ENCODE peak calls at places on chromosomes 11 and 22, in five cellular contexts. L, W, U, I and C are unnamed samples.
A peak's percentile ranks its signal among the peaks of the same experiment; 100 is the strongest.

GRCh38 chr11:45754261-45754709 is 50.7 kb upstream of the SLC35C1 start:
- DNase-seq in I (no peak), U (no peak), W (peak; percentile 39), L (no peak), C (no peak)

GRCh38 chr22:22691716-22692701 is 47.6 kb downstream of the GGTLC2 start:
- DNase-seq in W (no peak), L (peak; percentile 44), I (no peak), U (no peak), C (no peak)

GRCh38 chr11:114122668-114123067 is 63.2 kb downstream of the ZBTB16 start:
- DNase-seq in I (no peak), W (no peak), L (no peak), U (no peak), C (no peak)

GRCh38 chr11:12100429-12100828 is 10.0 kb upstream of the MICAL2 start:
- DNase-seq in W (no peak), U (no peak), I (no peak), L (no peak), C (no peak)

GRCh38 chr11:8127442-8127841 is 41.4 kb downstream of the RIC3 start:
- DNase-seq in U (no peak), W (no peak), L (no peak), I (no peak), C (no peak)

GRCh38 chr11:128482512-128483191 is 104.7 kb downstream of the ETS1 start:
- DNase-seq in L (no peak), W (no peak), I (no peak), U (no peak), C (no peak)

GRCh38 chr11:134047586-134047999 is 21.3 kb upstream of the JAM3 start:
- DNase-seq in U (peak; percentile 76), W (no peak), I (no peak), L (no peak), C (no peak)

GRCh38 chr22:41596776-41597634 is 7.4 kb upstream of the PMM1 start:
- DNase-seq in I (no peak), U (no peak), L (no peak), W (peak; percentile 76), C (no peak)

GRCh38 chr22:45376703-45377102 is 36.7 kb downstream of the SMC1B start:
- DNase-seq in L (no peak), U (no peak), W (no peak), I (no peak), C (no peak)

GRCh38 chr11:33701302-33701701 is 676 bp upstream of the C11orf91 start:
- DNase-seq in L (no peak), I (no peak), U (no peak), W (no peak), C (no peak)

GRCh38 chr11:86696004-86696403 is 23.6 kb upstream of the ME3 start:
- DNase-seq in L (peak; percentile 92), U (no peak), W (no peak), I (no peak), C (peak; percentile 90)

GRCh38 chr11:126226334-126227084 is 14.9 kb downstream of the FAM118B start:
- DNase-seq in L (no peak), U (no peak), W (no peak), I (no peak), C (no peak)

GRCh38 chr11:28858076-28858475 is 749.9 kb downstream of the METTL15 start:
- DNase-seq in U (no peak), I (no peak), L (no peak), W (no peak), C (no peak)

GRCh38 chr22:45549739-45550138 is 47.1 kb downstream of the FBLN1 start:
- DNase-seq in I (no peak), W (no peak), U (no peak), L (no peak), C (no peak)

GRCh38 chr11:88352139-88352538 is 14.6 kb upstream of the CTSC start:
- DNase-seq in I (no peak), U (no peak), W (no peak), L (no peak), C (peak; percentile 84)

GRCh38 chr22:50720301-50720845 is 17.6 kb upstream of the ACR start:
- DNase-seq in L (no peak), I (no peak), U (no peak), W (peak; percentile 62), C (no peak)

GRCh38 chr22:41862160-41862529 is 29.2 kb downstream of the SREBF2 start:
- DNase-seq in U (no peak), I (peak; percentile 64), L (no peak), W (no peak), C (no peak)

GRCh38 chr11:9219572-9219971 is 45.6 kb downstream of the DENND5A start:
- DNase-seq in U (no peak), L (no peak), W (no peak), I (no peak), C (peak; percentile 76)

GRCh38 chr11:44813401-44813800 is 86.6 kb downstream of the TSPAN18 start:
- DNase-seq in I (no peak), W (no peak), U (no peak), L (no peak), C (no peak)

GRCh38 chr11:61413496-61413895 is 16.3 kb downstream of the CPSF7 start:
- DNase-seq in W (no peak), L (no peak), I (no peak), U (no peak), C (no peak)

GRCh38 chr11:106082096-106082495 is 4.6 kb downstream of the AASDHPPT start:
- DNase-seq in W (no peak), U (no peak), L (peak; percentile 82), I (no peak), C (no peak)

GRCh38 chr11:82085493-82085892 is 648.2 kb downstream of the FAM181B start:
- DNase-seq in L (no peak), W (no peak), U (no peak), I (no peak), C (no peak)

GRCh38 chr22:30947163-30947820 is 21.3 kb downstream of the MORC2 start:
- DNase-seq in I (no peak), L (no peak), U (no peak), W (no peak), C (no peak)

GRCh38 chr11:130634981-130635473 is 186.6 kb downstream of the ADAMTS15 start:
- DNase-seq in L (no peak), U (no peak), W (no peak), I (no peak), C (no peak)

GRCh38 chr11:90947930-90948329 is 725.1 kb upstream of the CHORDC1 start:
- DNase-seq in U (no peak), L (no peak), I (no peak), W (no peak), C (no peak)

GRCh38 chr11:35013514-35014191 is 97.2 kb downstream of the PDHX start:
- DNase-seq in W (no peak), L (no peak), U (no peak), I (no peak), C (no peak)

GRCh38 chr22:50305658-50306566 is 1.5 kb downstream of the PLXNB2 start:
- DNase-seq in L (peak; percentile 70), W (peak; percentile 77), I (no peak), U (peak; percentile 72), C (peak; percentile 85)

GRCh38 chr11:4607111-4607510 is 920 bp downstream of the TRIM68 start:
- DNase-seq in I (no peak), L (no peak), W (no peak), U (no peak), C (no peak)

GRCh38 chr11:72328366-72329224 is 84.6 kb upstream of the PHOX2A start:
- DNase-seq in L (no peak), W (no peak), U (no peak), I (no peak), C (peak; percentile 69)

GRCh38 chr11:69238562-69239319 is 55.2 kb upstream of the MYEOV start:
- DNase-seq in L (no peak), I (no peak), W (no peak), U (no peak), C (no peak)

GRCh38 chr11:393219-394033 is 583 bp upstream of the PKP3 start:
- DNase-seq in L (no peak), I (no peak), U (no peak), W (no peak), C (no peak)

GRCh38 chr11:66267379-66268209 is 845 bp upstream of the RAB1B start:
- DNase-seq in W (peak; percentile 96), I (peak; percentile 90), U (peak; percentile 57), L (no peak), C (peak; percentile 48)
- TF ChIP-seq CTCF in W (no peak), I (no peak), U (peak; percentile 57), L (no peak), C (no peak)

DNA sequence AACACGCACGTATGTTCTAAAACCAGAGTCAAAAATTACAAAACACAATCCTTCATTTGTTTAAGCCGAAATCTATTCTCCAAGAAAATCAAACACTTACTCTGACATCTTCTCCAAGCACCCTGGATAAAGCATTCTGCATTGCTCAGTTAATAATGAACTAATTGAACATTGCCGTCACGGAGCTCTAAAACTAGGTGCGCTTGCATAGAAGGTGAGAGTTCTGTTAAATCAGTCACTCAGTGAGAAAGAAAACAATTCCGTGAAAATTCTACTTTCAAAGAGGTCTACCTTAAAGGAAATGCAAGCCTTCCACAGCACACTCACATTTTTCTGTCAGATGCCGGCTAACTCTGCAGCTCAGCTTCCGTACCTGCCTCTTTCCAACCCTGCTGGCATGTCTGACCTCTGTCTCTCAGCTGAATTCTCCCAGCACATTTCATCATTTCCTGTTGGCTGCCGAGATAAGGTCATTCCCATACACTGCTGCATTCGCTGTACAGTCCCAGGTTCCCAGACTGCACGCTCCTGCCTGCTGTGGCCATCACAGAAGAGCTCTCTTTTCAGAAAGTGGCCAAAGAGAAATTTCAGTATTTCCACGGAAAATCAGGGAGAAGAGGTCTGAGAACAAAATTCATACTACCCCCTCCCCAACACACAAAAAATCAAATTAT is 55.3 kb downstream of the PACSIN2 start:
- DNase-seq in L (peak; percentile 83), U (no peak), I (no peak), W (peak; percentile 64), C (peak; percentile 96)
- H3K4me3 ChIP-seq in L (peak overlapping the region; percentile 49), U (peak overlapping the region; percentile 35), I (no peak overlapping the region), W (no peak overlapping the region), C (peak overlapping the region; percentile 38)

GRCh38 chr22:19641254-19641982 is 72.9 kb upstream of the SEPTIN5 start:
- DNase-seq in I (no peak), L (no peak), U (no peak), W (peak; percentile 3), C (no peak)
- TF ChIP-seq CTCF in I (no peak), L (peak; percentile 39), U (no peak), W (no peak), C (peak; percentile 66)

DNA sequence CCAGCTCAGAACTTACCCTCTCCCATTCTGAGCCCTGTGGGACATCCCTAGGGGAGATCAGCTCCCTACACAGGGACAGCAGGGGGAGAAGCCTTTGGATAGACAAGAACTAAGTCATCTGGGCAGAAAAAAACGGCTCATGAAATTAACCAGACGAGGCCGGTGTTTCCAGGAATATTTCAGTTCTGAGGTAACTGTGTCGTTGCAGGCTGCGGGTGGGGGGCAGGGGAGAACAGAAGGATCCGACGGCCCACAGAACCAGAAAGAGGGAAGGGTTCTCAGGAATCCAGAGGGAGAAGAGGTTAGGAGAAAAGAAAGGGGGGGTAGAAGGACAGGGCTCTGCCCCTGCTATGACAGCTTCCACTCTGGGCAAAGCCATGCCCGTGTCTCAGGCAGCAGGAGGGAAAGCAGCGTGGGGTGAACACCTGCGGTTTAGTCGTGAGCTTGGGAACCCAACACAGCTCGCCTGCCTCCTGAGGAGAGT is 3.6 kb downstream of the CLCF1 start:
- DNase-seq in L (no peak), I (no peak), U (no peak), W (no peak), C (no peak)
- H3K4me3 ChIP-seq in L (no peak overlapping the region), I (no peak overlapping the region), U (no peak overlapping the region), W (no peak overlapping the region), C (no peak overlapping the region)